ENCODE peak calls at places on chromosomes 5 and 9, in four cellular contexts. M is stimulated activated effector memory CD8-positive, alpha-beta T cell treated with anti-CD3 and anti-CD28 coated beads, Interleukin-12 subunit alpha, Interleukin-12 subunit beta, amount 100 ng/mL, for 72 hours; O is stimulated activated CD4-positive, alpha-beta T cell treated with anti-CD3 and anti-CD28 coated beads, Interleukin-4, amount 100 ng/mL, for 24 hours; H is EL. D is an unnamed sample.
A peak's percentile ranks its signal among the peaks of the same experiment; 100 is the strongest.

GRCh38 chr9:115551396-115551795 is 433.4 kb upstream of the TNC start:
- DNase-seq in M (no peak), O (no peak), H (peak; percentile 18), D (no peak)

GRCh38 chr9:85702881-85703280 is 38.9 kb downstream of the AGTPBP1 start:
- DNase-seq in M (no peak), O (no peak), H (no peak), D (no peak)

GRCh38 chr9:72365525-72366256 is 683 bp upstream of the ZFAND5 start:
- DNase-seq in M (peak; percentile 81), O (peak; percentile 65), H (peak; percentile 82), D (peak; percentile 82)

GRCh38 chr9:105877719-105878118 is 183.4 kb downstream of the TMEM38B start:
- DNase-seq in M (no peak), O (no peak), H (no peak), D (no peak)

GRCh38 chr5:37002176-37002751 is 125.7 kb downstream of the NIPBL start:
- DNase-seq in M (no peak), O (no peak), H (no peak), D (no peak)

GRCh38 chr5:92353107-92354030 is 970.3 kb upstream of the ARRDC3 start:
- DNase-seq in M (no peak), O (no peak), H (peak; percentile 58), D (no peak)

GRCh38 chr5:89128097-89128496 is 245.1 kb upstream of the MEF2C start:
- DNase-seq in M (no peak), O (no peak), H (no peak), D (no peak)

GRCh38 chr9:37061763-37062162 is 27.7 kb upstream of the PAX5 start:
- DNase-seq in M (no peak), O (no peak), H (peak; percentile 25), D (no peak)

GRCh38 chr9:93117924-93118862 is 15.9 kb downstream of the NINJ1 start:
- DNase-seq in M (no peak), O (no peak), H (no peak), D (no peak)

GRCh38 chr5:141172381-141173204 is at the start of gene PCDHB7:
- DNase-seq in M (no peak), O (peak; percentile 17), H (peak; percentile 48), D (no peak)